ENCODE peak calls at places on chromosomes 4 and X, in four cellular contexts. One of them, this sample, is unnamed.
A peak's percentile ranks its signal among the peaks of the same experiment; 100 is the strongest.

GRCh38 chr4:185201983-185202962 is 1.5 kb downstream of the CFAP97 start:
- DNase-seq in H1: no peak
- DNase-seq in psoas muscle: no peak
- DNase-seq in tibial artery: no peak
- DNase-seq in this sample: no peak

GRCh38 chr4:103144926-103145325 is 45.3 kb upstream of the BDH2 start:
- DNase-seq in H1: no peak
- DNase-seq in psoas muscle: no peak
- DNase-seq in tibial artery: no peak
- DNase-seq in this sample: no peak

GRCh38 chr4:6546681-6547447 is 28.1 kb upstream of the MAN2B2 start:
- DNase-seq in H1: peak; percentile 39
- DNase-seq in psoas muscle: no peak
- DNase-seq in tibial artery: no peak
- DNase-seq in this sample: peak; percentile 41

GRCh38 chr4:23741586-23742240 is 148.1 kb downstream of the PPARGC1A start:
- DNase-seq in H1: no peak
- DNase-seq in psoas muscle: no peak
- DNase-seq in tibial artery: no peak
- DNase-seq in this sample: no peak

GRCh38 chr4:5435201-5435600 is 273.2 kb downstream of the EVC2 start:
- DNase-seq in H1: no peak
- DNase-seq in psoas muscle: no peak
- DNase-seq in tibial artery: no peak
- DNase-seq in this sample: peak; percentile 19

GRCh38 chrX:37959212-37960021 is 46.9 kb upstream of the SYTL5 start:
- DNase-seq in H1: no peak
- DNase-seq in psoas muscle: no peak
- DNase-seq in tibial artery: no peak
- DNase-seq in this sample: no peak

GRCh38 chr4:108335081-108335480 is 166.3 kb upstream of the LEF1 start:
- DNase-seq in H1: no peak
- DNase-seq in psoas muscle: no peak
- DNase-seq in tibial artery: no peak
- DNase-seq in this sample: no peak

GRCh38 chr4:147760695-147761094 is 28.8 kb downstream of the ARHGAP10 start:
- DNase-seq in H1: no peak
- DNase-seq in psoas muscle: peak; percentile 54
- DNase-seq in tibial artery: peak; percentile 33
- DNase-seq in this sample: no peak

GRCh38 chrX:149151805-149152757 is 353.0 kb downstream of the IDS start:
- DNase-seq in H1: no peak
- DNase-seq in psoas muscle: no peak
- DNase-seq in tibial artery: no peak
- DNase-seq in this sample: no peak

GRCh38 chr4:156992943-156993342 is 21.3 kb upstream of the PDGFC start:
- DNase-seq in H1: no peak
- DNase-seq in psoas muscle: no peak
- DNase-seq in tibial artery: no peak
- DNase-seq in this sample: no peak

GRCh38 chr4:148116264-148116663 is 325.9 kb downstream of the NR3C2 start:
- DNase-seq in H1: no peak
- DNase-seq in psoas muscle: no peak
- DNase-seq in tibial artery: no peak
- DNase-seq in this sample: no peak

GRCh38 chr4:158799013-158799770 is 30.4 kb downstream of the FNIP2 start:
- DNase-seq in H1: no peak
- DNase-seq in psoas muscle: no peak
- DNase-seq in tibial artery: no peak
- DNase-seq in this sample: no peak

GRCh38 chr4:158798062-158798461 is 29.2 kb downstream of the FNIP2 start:
- DNase-seq in H1: no peak
- DNase-seq in psoas muscle: no peak
- DNase-seq in tibial artery: no peak
- DNase-seq in this sample: no peak

GRCh38 chr4:158801677-158802076 is 32.9 kb downstream of the FNIP2 start:
- DNase-seq in H1: no peak
- DNase-seq in psoas muscle: no peak
- DNase-seq in tibial artery: no peak
- DNase-seq in this sample: no peak

GRCh38 chr4:158801066-158801465 is 32.2 kb downstream of the FNIP2 start:
- DNase-seq in H1: no peak
- DNase-seq in psoas muscle: no peak
- DNase-seq in tibial artery: no peak
- DNase-seq in this sample: no peak

GRCh38 chr4:158799856-158800255 is 31.0 kb downstream of the FNIP2 start:
- DNase-seq in H1: no peak
- DNase-seq in psoas muscle: no peak
- DNase-seq in tibial artery: no peak
- DNase-seq in this sample: no peak
- H3K4me1 ChIP-seq in H1: no peaks in the 10 kb centered on the region
- H3K4me1 ChIP-seq in psoas muscle: peaks cover 54% of the 10 kb centered on the region
- H3K4me1 ChIP-seq in tibial artery: no peaks in the 10 kb centered on the region
- H3K4me1 ChIP-seq in this sample: peaks cover 28% of the 10 kb centered on the region

GRCh38 chrX:40314070-40314469 is 216.3 kb upstream of the BCOR start:
- DNase-seq in H1: no peak
- DNase-seq in psoas muscle: no peak
- DNase-seq in tibial artery: no peak
- DNase-seq in this sample: no peak
- H3K9me3 ChIP-seq in H1: no peaks in the 10 kb centered on the region
- H3K9me3 ChIP-seq in psoas muscle: peaks cover 15% of the 10 kb centered on the region
- H3K9me3 ChIP-seq in tibial artery: peaks cover 37% of the 10 kb centered on the region
- H3K9me3 ChIP-seq in this sample: peaks cover 27% of the 10 kb centered on the region

GRCh38 chrX:40098264-40099045 is 697 bp upstream of the BCOR start:
- DNase-seq in H1: no peak
- DNase-seq in psoas muscle: peak; percentile 71
- DNase-seq in tibial artery: no peak
- DNase-seq in this sample: no peak
- H3K4me1 ChIP-seq in H1: peaks cover 31% of the 10 kb centered on the region
- H3K4me1 ChIP-seq in psoas muscle: peaks cover 5% of the 10 kb centered on the region
- H3K4me1 ChIP-seq in tibial artery: no peaks in the 10 kb centered on the region
- H3K4me1 ChIP-seq in this sample: no peaks in the 10 kb centered on the region

GRCh38 chrX:144648788-144649187 is 598.5 kb upstream of the SPANXN1 start:
- DNase-seq in H1: no peak
- DNase-seq in psoas muscle: no peak
- DNase-seq in tibial artery: no peak
- DNase-seq in this sample: no peak
- H3K9me3 ChIP-seq in H1: no peaks in the 10 kb centered on the region
- H3K9me3 ChIP-seq in psoas muscle: no peaks in the 10 kb centered on the region
- H3K9me3 ChIP-seq in tibial artery: no peaks in the 10 kb centered on the region
- H3K9me3 ChIP-seq in this sample: no peaks in the 10 kb centered on the region

DNA sequence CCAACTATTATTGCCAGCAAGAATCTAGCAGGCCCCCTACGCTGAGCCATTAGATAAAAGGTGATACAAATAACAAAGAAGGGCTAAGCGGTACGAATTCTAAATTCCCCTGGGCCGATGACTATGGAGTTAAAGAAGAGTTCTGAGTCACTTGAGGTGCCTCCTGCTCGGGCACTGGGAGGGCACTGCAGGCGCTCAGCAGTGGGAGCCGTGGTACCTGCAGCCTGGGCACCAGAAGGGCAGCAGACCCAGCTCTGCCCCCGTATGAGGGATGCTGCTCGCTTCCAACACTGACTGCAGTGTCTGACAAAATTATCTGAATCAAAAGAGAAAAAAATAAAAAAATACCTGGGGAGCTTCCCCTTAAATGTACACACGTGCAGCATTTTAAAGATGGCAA is 44.1 kb upstream of the MTNR1A start:
- DNase-seq in H1: no peak
- DNase-seq in psoas muscle: no peak
- DNase-seq in tibial artery: no peak
- DNase-seq in this sample: no peak
- H3K4me1 ChIP-seq in H1: no peaks in the 10 kb centered on the region
- H3K4me1 ChIP-seq in psoas muscle: no peaks in the 10 kb centered on the region
- H3K4me1 ChIP-seq in tibial artery: no peaks in the 10 kb centered on the region
- H3K4me1 ChIP-seq in this sample: no peaks in the 10 kb centered on the region

GRCh38 chrX:154660506-154660905 is 7.1 kb upstream of the CTAG2 start:
- DNase-seq in H1: no peak
- DNase-seq in psoas muscle: no peak
- DNase-seq in tibial artery: no peak
- DNase-seq in this sample: no peak
- H3K9me3 ChIP-seq in H1: no peaks in the 10 kb centered on the region
- H3K9me3 ChIP-seq in psoas muscle: peaks cover 3% of the 10 kb centered on the region
- H3K9me3 ChIP-seq in tibial artery: peaks cover 10% of the 10 kb centered on the region
- H3K9me3 ChIP-seq in this sample: no peaks in the 10 kb centered on the region

GRCh38 chr4:140047781-140048180 is 106.2 kb downstream of the MAML3 start:
- DNase-seq in H1: no peak
- DNase-seq in psoas muscle: no peak
- DNase-seq in tibial artery: no peak
- DNase-seq in this sample: no peak
- H3K4me1 ChIP-seq in H1: peaks cover 37% of the 10 kb centered on the region
- H3K4me1 ChIP-seq in psoas muscle: peaks cover 47% of the 10 kb centered on the region
- H3K4me1 ChIP-seq in tibial artery: no peaks in the 10 kb centered on the region
- H3K4me1 ChIP-seq in this sample: peaks cover 8% of the 10 kb centered on the region

GRCh38 chr4:72305080-72305479 is 263.9 kb downstream of the ADAMTS3 start:
- DNase-seq in H1: no peak
- DNase-seq in psoas muscle: no peak
- DNase-seq in tibial artery: no peak
- DNase-seq in this sample: no peak

GRCh38 chr4:72305620-72306019 is 263.4 kb downstream of the ADAMTS3 start:
- DNase-seq in H1: no peak
- DNase-seq in psoas muscle: no peak
- DNase-seq in tibial artery: no peak
- DNase-seq in this sample: no peak

GRCh38 chr4:72300126-72300525 is 268.3 kb downstream of the NPFFR2 start:
- DNase-seq in H1: no peak
- DNase-seq in psoas muscle: no peak
- DNase-seq in tibial artery: no peak
- DNase-seq in this sample: no peak

GRCh38 chr4:72302981-72303704 is 265.9 kb downstream of the ADAMTS3 start:
- DNase-seq in H1: no peak
- DNase-seq in psoas muscle: no peak
- DNase-seq in tibial artery: no peak
- DNase-seq in this sample: peak; percentile 31

DNA sequence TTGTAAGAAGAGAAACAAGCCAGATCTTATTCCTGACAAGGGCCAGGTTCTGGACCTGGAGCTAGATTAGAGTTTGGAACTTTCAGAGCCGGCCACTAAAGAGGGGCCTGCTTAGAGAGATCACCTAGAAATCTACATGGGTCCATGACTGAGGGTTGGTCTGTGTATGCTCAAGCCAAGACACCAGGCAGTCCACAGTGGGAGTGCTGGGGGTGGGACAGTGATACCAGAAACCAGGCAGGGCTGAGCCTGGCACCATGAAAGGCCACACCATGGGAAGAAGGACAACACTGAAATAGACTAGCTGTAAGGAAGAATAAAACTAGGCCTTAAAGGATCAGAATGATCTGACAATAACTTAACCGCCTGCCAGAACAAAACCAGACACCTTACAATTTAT is 267.3 kb downstream of the ADAMTS3 start:
- DNase-seq in H1: no peak
- DNase-seq in psoas muscle: no peak
- DNase-seq in tibial artery: no peak
- DNase-seq in this sample: no peak
- H3K9me3 ChIP-seq in H1: peaks cover 3% of the 10 kb centered on the region
- H3K9me3 ChIP-seq in psoas muscle: no peaks in the 10 kb centered on the region
- H3K9me3 ChIP-seq in tibial artery: no peaks in the 10 kb centered on the region
- H3K9me3 ChIP-seq in this sample: no peaks in the 10 kb centered on the region

DNA sequence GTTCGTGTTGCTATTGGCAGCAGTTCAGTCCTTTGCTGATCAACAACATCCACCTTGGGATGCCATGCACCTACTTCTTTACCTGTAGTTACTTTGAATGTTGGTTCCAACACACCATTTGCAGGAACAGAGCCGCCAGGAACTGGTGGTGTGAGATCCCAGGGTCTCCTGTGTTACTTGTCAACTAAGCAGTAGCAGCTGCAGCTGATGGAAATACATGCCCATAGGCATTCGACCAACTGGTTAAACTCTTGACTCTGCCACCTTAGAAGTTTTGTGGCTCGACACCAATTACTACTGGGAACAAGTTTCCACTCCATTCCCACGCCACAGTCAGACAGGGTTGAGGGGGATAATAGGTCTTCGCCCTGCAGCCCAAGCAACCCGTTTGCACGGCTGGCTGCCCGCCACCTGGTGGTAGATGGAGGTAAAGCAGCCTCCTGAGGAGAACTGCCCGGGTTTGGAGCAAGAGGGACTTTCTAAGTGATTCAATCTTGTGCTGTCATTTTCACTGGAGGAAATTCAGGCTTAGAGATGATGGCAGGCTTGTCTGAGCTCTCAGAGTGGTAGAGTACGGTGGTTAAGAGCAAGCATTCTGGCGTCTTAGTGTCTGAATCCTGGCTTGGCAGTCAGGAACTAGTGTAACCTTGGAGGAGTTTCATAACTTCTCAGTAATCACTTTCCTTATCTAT is 119.2 kb upstream of the TRIM2 start:
- DNase-seq in H1: peak; percentile 38
- DNase-seq in psoas muscle: peak; percentile 83
- DNase-seq in tibial artery: peak; percentile 64
- DNase-seq in this sample: peak; percentile 84
- H3K4me1 ChIP-seq in H1: peaks cover 21% of the 10 kb centered on the region
- H3K4me1 ChIP-seq in psoas muscle: no peaks in the 10 kb centered on the region
- H3K4me1 ChIP-seq in tibial artery: no peaks in the 10 kb centered on the region
- H3K4me1 ChIP-seq in this sample: no peaks in the 10 kb centered on the region

GRCh38 chr4:54940996-54941395 is 184.4 kb downstream of the KDR start:
- DNase-seq in H1: no peak
- DNase-seq in psoas muscle: no peak
- DNase-seq in tibial artery: no peak
- DNase-seq in this sample: no peak
- H3K9me3 ChIP-seq in H1: no peaks in the 10 kb centered on the region
- H3K9me3 ChIP-seq in psoas muscle: no peaks in the 10 kb centered on the region
- H3K9me3 ChIP-seq in tibial artery: no peaks in the 10 kb centered on the region
- H3K9me3 ChIP-seq in this sample: no peaks in the 10 kb centered on the region

This sample was measured in lung.